ENCODE peak calls at places on chromosomes 12 and 14, in six cellular contexts. J, K, R, N, W and V are unnamed samples. For H3K4me1 and H3K27me3, the result is how much of the 10 kb centered on the place peaks cover.

GRCh38 chr12:101642115-101643067 is 47.6 kb downstream of the MYBPC1 start:
- DNase-seq in W (peak), R (peak), K (peak), N (no peak), J (peak), V (no peak)

GRCh38 chr12:131755305-131756113 is 44.6 kb downstream of the SFSWAP start:
- DNase-seq in K (no peak), N (peak), R (peak), W (no peak), J (no peak), V (peak)

GRCh38 chr12:118880745-118881144 is 100.6 kb upstream of the SRRM4 start:
- DNase-seq in W (no peak), N (no peak), J (no peak), R (no peak), K (no peak), V (no peak)

GRCh38 chr14:61570188-61570960 is 124.9 kb upstream of the HIF1A start:
- DNase-seq in J (no peak), K (no peak), N (peak), W (no peak), R (no peak), V (no peak)

GRCh38 chr12:94832105-94832504 is 171.4 kb downstream of the NDUFA12 start:
- DNase-seq in J (no peak), N (no peak), W (no peak), R (no peak), K (no peak), V (no peak)

GRCh38 chr12:101552277-101552676 is 42.5 kb upstream of the MYBPC1 start:
- DNase-seq in J (no peak), R (no peak), K (peak), W (no peak), N (peak), V (peak)

GRCh38 chr12:93229494-93230310 is 148.0 kb upstream of the NUDT4 start:
- DNase-seq in R (no peak), N (peak), W (no peak), K (peak), J (no peak), V (peak)

GRCh38 chr12:12899530-12900380 is 8.4 kb downstream of the GPRC5A start:
- DNase-seq in J (no peak), R (no peak), K (no peak), N (peak), W (no peak), V (peak)

GRCh38 chr14:71711131-71711530 is 221.1 kb upstream of the RGS6 start:
- DNase-seq in J (no peak), N (no peak), R (no peak), W (no peak), K (no peak), V (no peak)

GRCh38 chr12:73418541-73418940 is 1119.1 kb upstream of the ATXN7L3B start:
- DNase-seq in W (no peak), K (no peak), N (no peak), J (no peak), R (no peak), V (no peak)

GRCh38 chr14:88325883-88326282 is 2.8 kb upstream of the KCNK10 start:
- DNase-seq in J (no peak), R (no peak), K (no peak), W (no peak), N (no peak), V (no peak)

GRCh38 chr12:51959921-51960320 is 8.4 kb downstream of the ACVR1B start:
- DNase-seq in N (no peak), R (no peak), J (no peak), W (no peak), K (no peak), V (no peak)

GRCh38 chr12:95623554-95624170 is 72.4 kb upstream of the USP44 start:
- DNase-seq in J (peak), R (peak), W (peak), N (peak), K (peak), V (peak)

GRCh38 chr12:13452955-13453570 is 256.5 kb downstream of the EMP1 start:
- DNase-seq in N (no peak), J (no peak), W (no peak), R (no peak), K (no peak), V (no peak)

GRCh38 chr14:60647081-60647836 is 2.0 kb downstream of the SIX1 start:
- DNase-seq in K (no peak), N (peak), W (no peak), J (peak), R (peak), V (peak)

GRCh38 chr12:103697912-103698751 is 111.1 kb downstream of the STAB2 start:
- DNase-seq in W (no peak), J (no peak), R (no peak), N (no peak), K (no peak), V (no peak)

DNA sequence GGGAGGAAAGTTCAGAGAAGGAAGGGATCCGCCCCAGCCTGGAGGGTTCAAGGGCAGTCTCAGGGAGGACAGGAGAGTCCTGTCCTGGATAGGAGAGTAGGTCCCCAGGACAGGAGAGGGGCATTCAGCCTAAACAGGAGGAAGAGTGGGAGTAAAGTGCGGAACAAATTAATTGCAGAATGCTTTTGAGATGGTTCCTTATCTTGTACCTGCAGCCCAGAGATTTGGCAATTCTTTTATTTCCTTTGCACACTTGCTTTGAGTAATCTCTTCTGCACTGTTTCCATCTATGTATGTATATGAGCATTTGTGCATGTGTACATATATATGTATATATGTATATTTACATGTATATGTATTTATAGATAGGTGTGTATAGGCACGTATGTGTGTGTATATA is 22.7 kb downstream of the PLEK2 start:
- DNase-seq in N (no peak), W (no peak), K (no peak), J (no peak), R (no peak), V (no peak)
- H4K91ac ChIP-seq in N (no peak), W (no peak), K (no peak), J (no peak), R (no peak), V (no peak)

DNA sequence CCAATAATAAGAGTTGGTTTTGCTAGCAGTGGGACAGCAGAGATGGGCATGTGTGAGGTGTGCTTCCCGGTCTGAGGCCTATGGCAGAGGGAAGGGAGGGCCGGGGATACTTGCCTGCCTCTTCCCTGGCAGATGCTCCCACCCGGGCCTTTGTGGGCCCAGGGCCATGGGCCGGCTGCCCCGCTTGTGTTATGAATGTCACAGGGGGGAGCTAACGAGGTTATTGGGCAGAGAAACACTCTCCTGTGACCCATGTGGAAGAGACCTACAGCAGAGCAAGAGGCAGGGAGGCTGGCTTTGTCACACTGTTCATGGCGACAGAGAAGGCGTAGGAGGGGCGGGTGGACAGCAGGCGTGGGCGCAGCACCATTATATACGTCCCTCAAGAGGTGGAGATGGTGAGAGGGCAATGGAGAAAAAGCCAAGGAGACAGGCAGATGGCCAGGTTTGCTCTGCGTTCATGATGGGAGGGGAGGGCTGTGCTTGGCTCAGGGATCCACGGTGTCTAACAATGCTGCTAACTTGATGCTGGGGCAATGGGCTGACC is 13.3 kb downstream of the CCND2 start:
- DNase-seq in R (no peak), K (no peak), W (no peak), N (no peak), J (no peak), V (no peak)
- H3K4me1 ChIP-seq in R (under half), K (under half), W (under half), N (under half), J (under half), V (under half)

DNA sequence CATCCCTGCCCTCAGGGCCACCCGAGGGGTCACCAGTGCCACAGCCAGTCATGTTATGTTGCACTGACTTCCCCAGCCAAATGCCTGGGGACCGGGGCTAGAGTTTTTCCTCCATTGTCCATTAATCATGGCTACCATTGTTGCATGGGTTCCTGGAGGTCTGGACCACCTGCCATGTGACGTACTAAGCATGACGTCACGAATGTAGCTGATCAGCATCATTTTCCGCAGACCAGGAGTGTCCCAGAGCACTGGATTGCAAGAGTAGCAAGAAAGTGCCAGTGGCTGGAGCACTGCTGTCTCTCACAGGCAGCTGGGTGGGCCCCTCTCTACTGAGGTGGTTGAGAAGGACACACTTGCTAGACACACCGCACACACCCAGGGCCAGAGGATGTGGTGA is 6.9 kb upstream of the C14orf180 start:
- DNase-seq in W (no peak), R (no peak), J (no peak), N (no peak), K (no peak), V (no peak)
- H3K27me3 ChIP-seq in W (under half), R (under half), J (half or more), N (under half), K (under half), V (half or more)

DNA sequence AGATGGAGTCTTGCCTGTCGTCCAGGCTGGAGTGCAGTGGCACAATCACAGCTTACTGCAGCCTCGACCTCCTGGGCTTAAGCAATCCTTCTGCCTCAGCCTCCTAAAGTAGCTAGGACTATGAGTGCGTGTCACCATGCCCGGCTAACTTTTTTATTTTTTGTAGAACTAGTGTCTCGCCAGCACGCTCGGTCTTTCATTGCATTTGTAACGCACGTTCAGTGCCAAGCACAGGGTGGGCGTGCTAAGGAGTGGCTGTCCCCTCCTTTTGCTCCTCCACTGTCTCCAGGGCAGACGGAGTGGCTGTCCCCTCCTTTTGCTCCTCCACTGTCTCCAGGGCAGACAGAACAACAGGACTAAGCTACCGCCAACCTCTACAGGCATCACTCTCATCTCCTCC is 60.3 kb downstream of the CCDC88C start:
- DNase-seq in W (no peak), R (no peak), N (no peak), K (no peak), J (no peak), V (no peak)
- H4K91ac ChIP-seq in W (no peak), R (no peak), N (no peak), K (no peak), J (no peak), V (no peak)

GRCh38 chr12:117172168-117172567 is 18.1 kb downstream of the FBXO21 start:
- DNase-seq in J (no peak), R (no peak), W (no peak), K (no peak), N (no peak), V (no peak)
- H3K4me1 ChIP-seq in J (under half), R (under half), W (under half), K (under half), N (under half), V (under half)

DNA sequence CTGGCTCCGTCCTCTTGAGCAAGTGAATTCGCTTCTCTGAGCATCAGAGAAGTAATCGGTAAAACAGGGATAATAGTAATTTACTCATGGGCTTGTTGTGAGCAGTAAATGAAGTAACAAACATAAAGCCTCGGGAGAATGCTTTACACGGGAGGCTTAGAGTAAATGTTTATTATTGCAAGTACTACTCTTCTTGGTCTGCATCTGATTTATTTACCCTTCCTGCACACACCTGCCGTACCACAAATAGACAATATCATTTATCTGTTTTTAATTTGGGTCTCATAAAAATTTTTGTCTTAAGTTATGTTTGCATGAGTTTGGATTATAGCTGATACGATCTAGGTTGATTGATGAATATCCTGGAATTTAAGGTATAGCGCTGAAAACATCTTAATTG is 7.8 kb upstream of the COL2A1 start:
- DNase-seq in W (no peak), J (no peak), R (no peak), K (no peak), N (no peak), V (no peak)
- H3K27me3 ChIP-seq in W (half or more), J (under half), R (half or more), K (under half), N (half or more), V (half or more)

DNA sequence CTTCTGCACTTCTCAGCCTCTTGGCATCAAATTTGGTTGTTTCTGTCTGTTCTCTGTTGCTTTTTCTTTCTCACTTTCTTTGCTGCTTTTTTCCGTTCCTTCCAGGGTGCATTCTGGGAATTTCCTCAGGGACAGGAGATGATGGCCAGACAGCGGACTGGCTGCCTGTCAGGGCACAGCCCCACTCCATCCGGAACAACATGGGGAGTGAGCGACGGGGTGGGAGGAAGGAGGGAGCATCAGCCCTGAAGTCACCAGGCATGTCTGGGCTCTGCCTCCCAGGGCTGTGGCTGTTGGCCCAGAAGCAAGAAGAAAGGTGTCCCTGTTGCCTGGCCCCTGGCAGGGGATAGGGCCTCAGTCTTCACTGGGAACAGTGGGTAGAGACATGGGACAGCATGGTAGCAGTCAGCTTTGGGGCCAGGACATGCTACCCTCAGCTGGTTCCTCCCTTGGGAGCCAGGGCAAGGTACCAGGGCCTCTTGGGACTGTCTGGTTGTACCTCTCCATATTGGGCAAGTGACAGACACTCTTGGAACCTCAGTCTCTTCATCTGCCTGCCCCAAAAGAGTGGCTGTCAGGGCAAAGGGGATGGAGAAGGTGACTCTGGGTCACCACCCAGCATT is 8.6 kb downstream of the PGF start:
- DNase-seq in W (no peak), R (no peak), J (no peak), N (no peak), K (no peak), V (no peak)
- H4K91ac ChIP-seq in W (no peak), R (no peak), J (no peak), N (no peak), K (no peak), V (no peak)